ENCODE peak calls at places on chromosomes 1 and 21, in six cellular contexts. K, V, T, R, Z and B are unnamed samples. For H3K36me3, the result is how much of the 10 kb centered on the place peaks cover.

GRCh38 chr1:76055987-76056386 is 18.6 kb upstream of the ST6GALNAC3 start:
- DNase-seq in R (no peak), T (no peak), K (no peak), V (no peak), Z (no peak), B (no peak)

GRCh38 chr1:228101994-228102790 is 933 bp downstream of the C1orf35 start:
- DNase-seq in T (peak), K (no peak), Z (no peak), R (no peak), V (peak), B (peak)

GRCh38 chr1:1080122-1080753 is 6.1 kb upstream of the RNF223 start:
- DNase-seq in Z (peak), K (peak), R (no peak), T (peak), V (peak), B (peak)

GRCh38 chr1:153940756-153941155 is 5.8 kb downstream of the DENND4B start:
- DNase-seq in Z (no peak), V (no peak), T (no peak), R (no peak), K (no peak), B (no peak)

GRCh38 chr1:46581685-46582455 is 22.2 kb downstream of the MKNK1 start:
- DNase-seq in Z (no peak), V (no peak), R (no peak), K (no peak), T (no peak), B (no peak)

GRCh38 chr1:175493999-175494336 is 249.4 kb downstream of the TNR start:
- DNase-seq in T (no peak), V (no peak), K (no peak), R (no peak), Z (no peak), B (no peak)

GRCh38 chr1:46183119-46183842 is 7.0 kb upstream of the P3R3URF start:
- DNase-seq in K (peak), V (peak), Z (peak), R (no peak), T (peak), B (peak)

GRCh38 chr1:170030212-170030611 is 44.3 kb downstream of the KIFAP3 start:
- DNase-seq in K (no peak), Z (no peak), V (no peak), R (no peak), T (no peak), B (no peak)

GRCh38 chr1:162207862-162208261 is 138.4 kb downstream of the NOS1AP start:
- DNase-seq in Z (no peak), R (no peak), V (no peak), K (no peak), T (no peak), B (no peak)
- H3K27ac ChIP-seq in Z (no peak), R (no peak), V (no peak), K (no peak), T (no peak), B (no peak)

GRCh38 chr1:202909494-202909893 is 17.5 kb downstream of the KLHL12 start:
- DNase-seq in V (no peak), Z (no peak), T (no peak), K (no peak), R (no peak), B (no peak)

DNA sequence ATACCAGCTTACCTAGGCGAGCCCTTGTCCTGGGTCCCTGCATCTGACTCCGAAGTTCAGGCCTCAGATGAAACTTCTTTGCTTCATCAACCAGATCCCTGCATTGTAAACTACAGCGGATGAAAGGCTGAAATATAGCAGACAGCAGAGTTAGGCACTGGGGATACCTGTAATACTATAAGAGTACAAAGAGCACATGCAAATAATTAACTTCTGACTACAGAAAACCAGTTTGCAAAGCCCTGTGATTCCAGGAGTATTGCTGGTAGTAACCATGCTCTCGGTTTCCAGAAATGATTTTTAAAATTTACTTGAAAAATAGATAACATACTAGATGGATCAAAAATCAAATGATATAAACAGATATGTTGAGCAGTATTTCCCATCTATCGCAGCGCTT is 18.0 kb downstream of the KLHL12 start:
- DNase-seq in Z (no peak), T (no peak), K (no peak), R (no peak), V (no peak), B (no peak)
- H3K36me3 ChIP-seq in Z (under half), T (under half), K (half or more), R (under half), V (half or more), B (under half)

DNA sequence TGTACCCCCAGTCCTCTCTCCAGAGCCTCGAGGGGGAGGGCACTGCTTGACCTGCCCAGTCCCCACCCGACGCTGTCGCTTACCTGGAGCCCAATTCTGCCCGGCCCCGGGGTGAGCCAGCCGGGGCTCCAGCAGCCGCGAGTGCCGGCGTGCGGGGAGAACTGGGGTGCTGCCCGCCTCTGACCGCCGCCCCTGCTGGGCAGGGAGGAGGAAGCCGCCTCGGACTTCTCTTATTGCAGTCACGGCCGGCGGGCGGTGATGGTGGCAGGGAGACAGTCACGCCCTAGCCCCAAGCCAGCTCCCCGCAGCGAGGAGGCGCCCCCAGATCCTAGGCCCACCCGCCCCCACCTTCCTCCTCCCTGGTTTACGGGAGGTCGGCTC is at the start of gene FGR:
- DNase-seq in V (no peak), R (no peak), T (peak), Z (no peak), K (peak), B (no peak)
- H3K27ac ChIP-seq in V (no peak), R (no peak), T (peak), Z (no peak), K (peak), B (peak)

GRCh38 chr21:34635307-34635706 is 20.4 kb upstream of the RCAN1 start:
- DNase-seq in T (no peak), V (no peak), Z (no peak), R (peak), K (no peak), B (no peak)

GRCh38 chr21:34636961-34637360 is 22.0 kb upstream of the RCAN1 start:
- DNase-seq in Z (no peak), V (no peak), R (no peak), T (no peak), K (no peak), B (no peak)

GRCh38 chr21:34630536-34631143 is 15.7 kb upstream of the RCAN1 start:
- DNase-seq in Z (peak), T (no peak), R (no peak), K (no peak), V (peak), B (no peak)

DNA sequence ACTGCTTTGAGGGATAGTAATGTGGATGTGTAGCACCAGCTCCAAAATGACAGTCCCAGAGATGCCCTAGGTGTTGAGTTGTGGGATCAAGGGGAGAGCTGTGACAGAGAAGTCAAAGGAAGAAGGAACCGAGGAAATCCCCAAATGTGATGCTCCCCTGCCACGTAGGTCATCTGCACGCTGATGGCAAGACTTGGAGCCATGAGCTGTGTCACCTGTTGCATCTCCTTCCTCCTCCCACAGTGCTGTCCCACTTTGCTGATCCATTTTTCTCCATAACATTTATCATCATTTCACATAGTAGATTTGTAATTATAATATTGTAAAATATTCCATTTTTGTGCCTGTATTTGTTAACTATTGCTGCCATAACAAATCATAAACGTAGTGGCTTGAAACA is 17.6 kb upstream of the RCAN1 start:
- DNase-seq in R (no peak), K (no peak), T (no peak), V (no peak), Z (no peak), B (no peak)
- H3K36me3 ChIP-seq in R (under half), K (under half), T (under half), V (under half), Z (under half), B (under half)

GRCh38 chr1:231628207-231628876 is 1.8 kb downstream of the DISC1 start:
- DNase-seq in Z (no peak), V (peak), T (no peak), K (no peak), R (no peak), B (no peak)

GRCh38 chr1:231626951-231627614 is 493 bp downstream of the DISC1 start:
- DNase-seq in R (peak), K (peak), T (peak), V (peak), Z (peak), B (peak)

GRCh38 chr1:231626535-231626950 is at the start of gene DISC1:
- DNase-seq in K (peak), V (peak), T (peak), R (peak), Z (peak), B (peak)

GRCh38 chr1:231629132-231629531 is 2.5 kb downstream of the DISC1 start:
- DNase-seq in K (peak), Z (no peak), R (no peak), T (no peak), V (peak), B (no peak)

DNA sequence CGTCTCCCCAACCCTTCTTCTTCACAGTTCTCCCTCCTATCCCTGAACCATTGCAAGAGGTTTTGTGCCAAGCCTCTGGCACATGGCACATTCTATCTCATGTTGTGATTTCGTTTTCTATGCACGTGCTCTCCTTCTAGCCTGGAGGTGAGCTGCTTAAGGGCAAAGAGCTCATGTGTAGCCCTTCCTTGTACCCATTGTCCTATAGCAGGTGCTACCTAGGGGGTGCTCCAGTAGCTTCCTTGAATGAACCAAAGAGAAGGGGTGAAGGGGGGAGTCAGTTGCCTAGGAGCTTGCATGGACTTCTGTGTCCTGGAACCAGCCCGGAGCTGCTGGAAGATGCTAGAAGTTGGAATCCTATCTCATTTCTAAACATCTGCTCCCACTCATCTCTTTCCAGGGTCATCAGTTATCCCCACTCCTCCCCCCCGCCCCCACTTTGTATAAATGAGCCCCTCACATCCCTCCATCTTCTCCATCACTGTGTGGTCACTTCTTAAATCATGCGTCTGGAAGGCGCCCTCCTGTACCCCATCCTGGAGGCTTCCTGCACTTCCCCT is 535 bp upstream of the DISC1 start:
- DNase-seq in V (no peak), Z (no peak), T (no peak), R (no peak), K (no peak), B (no peak)
- H3K27ac ChIP-seq in V (no peak), Z (no peak), T (peak), R (no peak), K (peak), B (peak)

DNA sequence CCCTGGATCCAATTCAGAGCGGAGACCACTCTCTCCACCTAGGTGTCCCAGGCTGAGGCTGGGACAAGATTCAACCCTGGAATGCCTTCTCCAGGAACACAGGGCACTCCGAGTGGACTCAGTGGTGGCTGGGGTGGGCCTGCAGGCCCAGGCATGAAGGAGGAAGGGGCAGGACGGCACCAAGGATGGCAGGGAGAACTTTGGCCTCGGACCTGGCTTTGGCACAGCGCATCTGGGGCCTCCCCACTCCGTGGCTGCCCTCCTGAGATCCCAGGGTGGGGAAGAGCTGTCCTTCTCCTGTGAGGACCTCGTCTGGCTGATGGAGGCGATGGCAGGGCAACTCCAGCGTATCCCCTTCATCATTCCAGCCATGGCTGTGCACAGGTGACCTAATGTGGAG is 35.6 kb downstream of the DHCR24 start:
- DNase-seq in V (no peak), K (no peak), T (no peak), R (no peak), Z (no peak), B (no peak)
- H3K36me3 ChIP-seq in V (half or more), K (under half), T (under half), R (half or more), Z (under half), B (under half)

GRCh38 chr21:36689324-36689723 is 9.6 kb upstream of the SIM2 start:
- DNase-seq in K (no peak), R (no peak), V (no peak), Z (no peak), T (no peak), B (no peak)
- H3K27ac ChIP-seq in K (no peak), R (no peak), V (no peak), Z (no peak), T (no peak), B (no peak)

DNA sequence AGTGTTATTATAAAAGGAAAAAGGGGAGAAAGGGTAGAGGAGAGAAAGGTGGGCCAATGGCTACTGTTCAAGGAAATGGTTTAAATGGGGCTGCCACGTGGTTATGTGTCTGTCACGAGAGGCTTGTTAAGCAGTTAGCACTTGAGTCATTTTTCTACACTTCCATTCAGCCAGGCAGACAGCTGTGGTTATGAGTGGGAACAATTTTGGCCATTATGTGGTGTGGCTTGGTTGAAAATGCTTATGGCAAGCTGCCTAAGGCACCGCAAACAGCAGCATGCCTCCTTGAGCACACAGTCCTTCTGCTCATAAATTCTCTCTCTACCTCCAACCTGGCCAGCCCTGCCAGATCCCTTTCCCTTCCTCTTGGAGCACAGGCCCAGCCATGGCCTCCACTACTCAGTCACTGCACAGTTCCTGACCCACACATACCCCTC is 3.2 kb upstream of the SRM start:
- DNase-seq in V (no peak), T (no peak), Z (no peak), K (no peak), R (no peak), B (no peak)
- H3K36me3 ChIP-seq in V (under half), T (under half), Z (under half), K (under half), R (under half), B (under half)

GRCh38 chr1:6593810-6594209 is 8.9 kb downstream of the KLHL21 start:
- DNase-seq in Z (no peak), T (no peak), R (no peak), K (no peak), V (no peak), B (no peak)

GRCh38 chr1:6594977-6595740 is 7.5 kb downstream of the KLHL21 start:
- DNase-seq in K (no peak), R (no peak), V (no peak), Z (no peak), T (no peak), B (no peak)

GRCh38 chr1:6596886-6597776 is 5.5 kb downstream of the KLHL21 start:
- DNase-seq in R (no peak), K (no peak), V (no peak), T (no peak), Z (no peak), B (no peak)

GRCh38 chr1:6597777-6598131 is 4.9 kb downstream of the KLHL21 start:
- DNase-seq in T (no peak), K (no peak), V (no peak), R (no peak), Z (no peak), B (no peak)

DNA sequence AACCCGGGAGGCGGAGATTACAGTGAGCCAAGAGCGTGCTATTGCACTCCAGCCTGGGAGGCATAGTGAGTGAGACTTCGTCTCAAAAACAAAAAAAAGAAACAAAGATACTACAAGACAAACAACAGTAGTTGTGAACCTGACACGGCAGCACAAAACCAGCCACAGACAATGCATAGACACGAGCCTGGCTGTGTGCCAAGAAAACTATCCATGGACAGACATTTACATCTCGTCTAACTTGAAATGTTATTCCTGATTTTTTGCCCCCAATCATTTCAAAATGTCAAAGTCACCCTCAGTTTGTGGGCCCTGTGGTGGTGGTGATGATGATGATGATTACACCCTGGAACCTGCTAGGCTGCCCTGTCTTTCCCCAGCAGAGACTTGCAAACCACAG is 6.3 kb downstream of the KLHL21 start:
- DNase-seq in T (no peak), V (no peak), R (no peak), K (no peak), Z (no peak), B (no peak)
- H3K27ac ChIP-seq in T (peak), V (no peak), R (no peak), K (peak), Z (no peak), B (no peak)